ENCODE peak calls at places on chromosome X, in four cellular contexts. R, P, F and N are unnamed samples.

GRCh38 chrX:53474707-53475106 is 40.5 kb upstream of the HSD17B10 start:
- DNase-seq in R (no peak), P (no peak), F (no peak), N (no peak)

GRCh38 chrX:63186137-63186536 is 165.0 kb downstream of the SPIN4 start:
- DNase-seq in R (no peak), P (no peak), F (no peak), N (no peak)

GRCh38 chrX:16946971-16947562 is 609 bp downstream of the REPS2 start:
- DNase-seq in R (no peak), P (no peak), F (no peak), N (no peak)

GRCh38 chrX:40176256-40176978 is 78.7 kb upstream of the BCOR start:
- DNase-seq in R (peak), P (peak), F (no peak), N (peak)

GRCh38 chrX:115017455-115017854 is at the start of gene IL13RA2:
- DNase-seq in R (no peak), P (no peak), F (no peak), N (no peak)

GRCh38 chrX:69221239-69222102 is 56.2 kb upstream of the PJA1 start:
- DNase-seq in R (no peak), P (no peak), F (no peak), N (peak)

GRCh38 chrX:149881081-149881711 is at the start of gene MAGEA8:
- DNase-seq in R (no peak), P (peak), F (no peak), N (peak)

GRCh38 chrX:110167952-110168451 is 149.9 kb downstream of the AMMECR1 start:
- DNase-seq in R (no peak), P (peak), F (no peak), N (peak)

GRCh38 chrX:47706575-47706974 is 47.6 kb upstream of the UXT start:
- DNase-seq in R (no peak), P (no peak), F (no peak), N (no peak)

GRCh38 chrX:11629593-11630211 is 36.0 kb downstream of the ARHGAP6 start:
- DNase-seq in R (no peak), P (no peak), F (no peak), N (no peak)

GRCh38 chrX:130100180-130100579 is 10.1 kb downstream of the ELF4 start:
- DNase-seq in R (no peak), P (peak), F (no peak), N (no peak)

GRCh38 chrX:136130931-136131843 is 16.1 kb upstream of the FHL1 start:
- DNase-seq in R (peak), P (no peak), F (no peak), N (no peak)

GRCh38 chrX:13007519-13008188 is 32.7 kb downstream of the TMSB4X start:
- DNase-seq in R (no peak), P (no peak), F (no peak), N (no peak)

GRCh38 chrX:41935827-41936226 is 12.5 kb upstream of the CASK start:
- DNase-seq in R (no peak), P (no peak), F (no peak), N (no peak)

GRCh38 chrX:66638591-66639500 is at the start of gene EDA2R:
- DNase-seq in R (peak), P (no peak), F (peak), N (peak)

GRCh38 chrX:67780694-67781109 is 236.9 kb downstream of the AR start:
- DNase-seq in R (no peak), P (peak), F (no peak), N (no peak)

GRCh38 chrX:69109706-69110635 is 55.3 kb downstream of the PJA1 start:
- DNase-seq in R (no peak), P (peak), F (no peak), N (no peak)

DNA sequence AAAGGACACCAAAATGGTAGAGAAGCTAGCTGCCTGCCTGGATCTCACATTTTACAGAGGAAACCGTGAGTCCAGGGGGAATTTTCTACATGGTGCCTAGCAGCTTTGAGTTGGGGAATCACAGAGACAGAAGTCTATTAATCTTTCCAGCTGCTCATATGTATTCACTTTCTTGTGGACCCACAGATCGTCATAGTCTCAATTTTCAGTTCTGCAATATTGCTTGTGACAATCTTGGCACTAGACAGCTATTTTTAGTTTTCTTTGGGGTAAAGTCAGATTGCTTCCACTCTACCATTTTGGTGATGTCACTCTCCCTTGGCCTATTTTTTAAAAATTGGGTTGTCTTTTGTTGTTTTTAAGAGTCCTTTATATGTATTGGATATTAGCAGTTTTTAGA is 233.4 kb upstream of the STK26 start:
- DNase-seq in R (no peak), P (no peak), F (no peak), N (no peak)
- TF ChIP-seq CBFB in R (no peak), P (no peak), F (no peak), N (no peak)

DNA sequence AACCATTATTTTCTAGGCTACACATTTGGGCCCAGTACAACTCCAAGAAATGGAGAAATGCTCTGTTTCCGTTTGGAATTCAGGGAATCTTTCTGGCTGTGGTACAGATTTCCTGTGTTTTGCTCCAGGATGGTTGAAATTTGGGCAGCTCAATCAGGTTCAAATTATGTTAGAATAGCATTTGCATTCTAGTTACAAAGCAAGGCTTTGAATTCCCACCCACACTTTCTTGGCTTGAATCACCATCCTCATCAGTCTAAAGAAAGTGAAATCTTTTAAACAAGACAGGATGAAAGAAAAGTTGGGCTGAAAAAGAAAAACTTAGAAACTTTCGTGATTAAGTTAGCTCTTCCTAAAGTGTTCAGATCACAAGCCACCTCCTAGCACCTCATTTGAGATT is 98.1 kb upstream of the VCX3B start:
- DNase-seq in R (no peak), P (no peak), F (no peak), N (no peak)
- TF ChIP-seq CBFB in R (no peak), P (no peak), F (no peak), N (no peak)

GRCh38 chrX:20571611-20572010 is 304.9 kb upstream of the RPS6KA3 start:
- DNase-seq in R (no peak), P (no peak), F (no peak), N (no peak)
- TF ChIP-seq CBFB in R (no peak), P (no peak), F (no peak), N (no peak)

GRCh38 chrX:14235004-14235403 is 205.3 kb upstream of the GEMIN8 start:
- DNase-seq in R (no peak), P (no peak), F (no peak), N (peak)
- TF ChIP-seq CBFB in R (no peak), P (no peak), F (no peak), N (no peak)

GRCh38 chrX:9207142-9207541 is 173.2 kb upstream of the FAM9B start:
- DNase-seq in R (no peak), P (no peak), F (no peak), N (no peak)
- TF ChIP-seq CBFB in R (no peak), P (no peak), F (no peak), N (no peak)

DNA sequence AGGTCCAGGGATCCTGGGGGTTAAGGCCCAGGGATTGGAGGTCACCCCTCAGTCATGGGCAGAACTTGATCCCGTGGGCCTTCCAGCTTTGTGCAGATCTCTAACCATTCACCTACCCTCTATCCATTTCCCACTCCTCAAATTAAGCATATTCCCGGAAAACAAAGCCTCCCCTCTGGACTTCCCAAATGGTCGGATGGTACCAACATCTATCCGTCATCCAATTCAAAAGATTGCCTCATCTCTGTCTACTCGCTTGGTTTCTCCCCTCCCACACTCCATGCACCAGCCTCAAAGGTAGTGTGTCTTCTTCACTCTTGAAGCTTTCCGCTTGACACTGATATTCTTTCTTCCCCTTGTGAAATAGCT is 473 bp upstream of the BCLAF3 start:
- DNase-seq in R (no peak), P (no peak), F (no peak), N (no peak)
- TF ChIP-seq CBFB in R (no peak), P (no peak), F (no peak), N (no peak)

DNA sequence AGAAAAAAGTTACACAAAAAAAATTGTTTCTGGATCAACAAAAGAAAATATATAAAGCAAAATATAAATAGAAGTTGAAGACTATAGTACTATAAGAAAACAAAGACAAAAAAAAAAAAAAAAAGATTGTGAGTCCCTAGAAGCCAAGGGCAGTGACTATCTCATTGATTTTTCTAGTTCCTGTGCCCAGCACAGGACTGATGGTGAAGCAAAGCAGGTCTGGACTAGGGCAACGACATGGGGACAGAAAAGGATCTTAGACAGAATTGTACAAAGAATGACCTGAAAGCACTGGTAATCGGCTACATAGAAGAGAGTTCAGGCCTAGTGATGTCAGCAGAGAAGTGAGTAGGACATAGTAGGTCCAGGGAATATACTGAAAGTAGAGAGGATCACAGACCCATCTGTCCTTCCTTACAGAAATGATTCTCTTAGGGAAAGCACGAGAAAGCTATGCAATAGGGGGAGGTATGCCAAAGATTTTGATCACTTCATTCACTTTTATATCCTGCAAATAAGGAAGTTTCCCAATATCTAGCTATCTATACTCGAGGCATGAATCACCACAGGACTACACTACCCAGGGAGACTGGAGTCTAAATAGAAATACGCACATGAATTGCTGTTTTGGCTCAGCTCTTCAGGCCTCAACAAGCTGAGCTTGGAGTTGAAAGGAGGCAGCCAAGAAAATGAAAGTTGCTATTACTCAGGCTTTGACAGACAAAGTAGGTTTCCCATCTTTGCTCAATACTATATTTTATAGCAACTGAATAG is 230.9 kb upstream of the GPC4 start:
- DNase-seq in R (no peak), P (no peak), F (no peak), N (no peak)
- TF ChIP-seq CBFB in R (no peak), P (no peak), F (no peak), N (no peak)

GRCh38 chrX:33840176-33840575 is 291.9 kb downstream of the FAM47A start:
- DNase-seq in R (no peak), P (no peak), F (no peak), N (no peak)
- TF ChIP-seq CBFB in R (no peak), P (no peak), F (no peak), N (no peak)

GRCh38 chrX:84186603-84187358 is 1.2 kb downstream of the RPS6KA6 start:
- DNase-seq in R (no peak), P (no peak), F (no peak), N (peak)
- TF ChIP-seq CBFB in R (no peak), P (no peak), F (no peak), N (no peak)